ENCODE peak calls at places on chromosomes 5 and 9, in ten cellular contexts. K is cardiac muscle cell, U is H1, D is left ventricle myocardium inferior, J is foreskin keratinocyte, N is psoas muscle, Z is H9, Y is WERI-Rb-1, S is esophagus squamous epithelium, A is AG04450. P is an unnamed sample.

GRCh38 chr9:5389109-5389732 is 48.5 kb downstream of the PLGRKT start:
- DNase-seq in Y (no peak), D (no peak), S (no peak), Z (no peak), N (no peak), A (peak; percentile 54), K (peak; percentile 86), J (peak; percentile 90), U (no peak), P (peak; percentile 43)

GRCh38 chr5:75566710-75567309 is 44.4 kb upstream of the ANKDD1B start:
- DNase-seq in D (no peak), Z (no peak), S (no peak), A (peak; percentile 75), J (peak; percentile 86), U (no peak), Y (no peak), K (peak; percentile 95), N (no peak), P (peak; percentile 11)

GRCh38 chr5:148972958-148973357 is 89.9 kb downstream of the SH3TC2 start:
- DNase-seq in D (no peak), U (no peak), K (peak; percentile 71), Z (no peak), A (peak; percentile 53), Y (no peak), J (peak; percentile 89), N (peak; percentile 66), S (no peak), P (no peak)

GRCh38 chr9:123784513-123784912 is 145.4 kb downstream of the DENND1A start:
- DNase-seq in J (peak; percentile 19), D (no peak), K (peak; percentile 86), U (no peak), A (peak; percentile 68), S (no peak), N (no peak), Z (no peak), Y (no peak), P (no peak)

GRCh38 chr9:87285183-87285582 is 212.5 kb upstream of the DAPK1 start:
- DNase-seq in J (no peak), Y (no peak), S (no peak), N (no peak), A (no peak), U (no peak), D (no peak), Z (no peak), K (peak; percentile 72), P (no peak)

GRCh38 chr9:130284249-130284625 is 18.7 kb downstream of the HMCN2 start:
- DNase-seq in Y (no peak), U (no peak), D (no peak), S (no peak), K (no peak), Z (no peak), A (no peak), J (no peak), N (no peak), P (no peak)

GRCh38 chr5:65722575-65723424 is 795 bp downstream of the NLN start:
- DNase-seq in J (peak; percentile 60), N (no peak), U (peak; percentile 52), D (no peak), K (peak; percentile 79), Y (peak; percentile 12), A (no peak), S (no peak), Z (peak; percentile 55), P (no peak)

GRCh38 chr5:168023190-168023589 is 268.3 kb upstream of the WWC1 start:
- DNase-seq in N (no peak), J (no peak), A (no peak), K (no peak), D (peak; percentile 73), S (no peak), Z (no peak), Y (no peak), U (no peak), P (no peak)

GRCh38 chr5:73135429-73136276 is 15.3 kb downstream of the TMEM171 start:
- DNase-seq in U (no peak), Y (peak; percentile 54), D (no peak), N (no peak), A (peak; percentile 18), S (no peak), J (no peak), Z (peak; percentile 53), K (peak; percentile 48), P (peak; percentile 16)

GRCh38 chr9:101530076-101530711 is 3.5 kb upstream of the RNF20 start:
- DNase-seq in D (peak; percentile 41), A (peak; percentile 63), S (no peak), N (peak; percentile 60), Z (peak; percentile 81), Y (peak; percentile 81), U (peak; percentile 69), K (peak; percentile 82), J (peak; percentile 69), P (peak; percentile 81)

GRCh38 chr5:135986891-135987401 is 32.2 kb upstream of the LECT2 start:
- DNase-seq in Y (peak; percentile 37), S (no peak), N (no peak), D (no peak), A (no peak), Z (no peak), K (no peak), U (no peak), J (no peak), P (peak; percentile 42)

GRCh38 chr5:41707853-41708603 is 162.2 kb downstream of the OXCT1 start:
- DNase-seq in S (no peak), Y (peak; percentile 10), U (peak; percentile 59), J (peak; percentile 40), K (peak; percentile 75), A (peak; percentile 51), D (no peak), N (no peak), Z (peak; percentile 55), P (peak; percentile 48)

GRCh38 chr9:97768731-97769130 is 71.6 kb upstream of the XPA start:
- DNase-seq in N (no peak), D (no peak), J (peak; percentile 59), A (no peak), Y (no peak), U (no peak), Z (no peak), S (no peak), K (peak; percentile 24), P (no peak)

GRCh38 chr5:127878174-127878750 is 175.1 kb downstream of the CCDC192 start:
- DNase-seq in A (no peak), Z (peak; percentile 52), U (peak; percentile 67), D (peak; percentile 19), S (no peak), N (peak; percentile 35), K (peak; percentile 77), J (peak; percentile 52), Y (peak; percentile 81), P (peak; percentile 19)

GRCh38 chr9:96394832-96395496 is 11.5 kb upstream of the SLC35D2 start:
- DNase-seq in J (no peak), N (no peak), D (no peak), Y (no peak), U (no peak), Z (no peak), A (no peak), S (no peak), K (no peak), P (no peak)

GRCh38 chr5:54313311-54314270 is 3.2 kb upstream of the ARL15 start:
- DNase-seq in J (no peak), D (no peak), Z (no peak), S (no peak), K (no peak), U (no peak), Y (no peak), N (no peak), A (no peak), P (no peak)

GRCh38 chr5:54320256-54320655 is 9.9 kb upstream of the ARL15 start:
- DNase-seq in S (no peak), Z (no peak), J (no peak), U (no peak), A (no peak), Y (no peak), N (no peak), K (no peak), D (no peak), P (no peak)

GRCh38 chr5:54312499-54312898 is 2.1 kb upstream of the ARL15 start:
- DNase-seq in S (no peak), D (no peak), K (no peak), A (no peak), U (no peak), Z (no peak), J (no peak), N (no peak), Y (no peak), P (no peak)

GRCh38 chr5:54315736-54316135 is 5.4 kb upstream of the ARL15 start:
- DNase-seq in Y (no peak), D (no peak), Z (no peak), U (no peak), K (no peak), J (no peak), N (no peak), A (no peak), S (no peak), P (no peak)

GRCh38 chr5:54317511-54318260 is 7.3 kb upstream of the ARL15 start:
- DNase-seq in U (no peak), S (no peak), Z (no peak), K (no peak), D (no peak), J (no peak), N (no peak), Y (no peak), A (no peak), P (no peak)
- H3K27ac ChIP-seq in U (no peak overlapping the region), S (no peak overlapping the region), Z (no peak overlapping the region), K (no peak overlapping the region), D (no peak overlapping the region), J (no peak overlapping the region), N (no peak overlapping the region), Y (no peak overlapping the region), A (no peak overlapping the region), P (no peak overlapping the region)

DNA sequence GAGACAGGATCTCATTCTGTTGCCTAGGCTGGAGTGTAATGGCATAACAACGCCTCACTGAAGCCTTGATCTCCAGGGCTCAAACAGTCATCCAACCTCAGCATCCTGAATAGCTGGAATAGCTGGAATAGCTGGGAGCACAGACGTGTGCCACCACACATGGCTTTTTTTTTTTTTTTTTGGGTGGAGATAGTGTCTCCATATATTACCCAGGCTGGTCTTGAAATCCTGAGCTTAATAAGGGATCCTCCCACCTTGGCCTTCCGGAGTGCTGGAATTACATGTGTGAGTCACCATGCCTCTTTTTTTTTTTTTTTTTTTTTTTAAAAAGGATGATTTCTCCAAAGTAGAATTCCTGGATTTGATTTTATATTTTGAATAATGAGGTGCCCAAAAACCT is 60.7 kb downstream of the NSD1 start:
- DNase-seq in A (peak; percentile 66), Z (no peak), S (no peak), J (peak; percentile 92), D (no peak), U (no peak), N (no peak), K (peak; percentile 95), Y (no peak), P (no peak)
- H3K27ac ChIP-seq in A (peak overlapping the region; percentile 39), Z (no peak overlapping the region), S (no peak overlapping the region), J (no peak overlapping the region), D (peak overlapping the region; percentile 37), U (no peak overlapping the region), N (no peak overlapping the region), K (peak overlapping the region; percentile 40), Y (no peak overlapping the region), P (no peak overlapping the region)

GRCh38 chr9:92324451-92324850 is 699 bp downstream of the NOL8 start:
- DNase-seq in U (no peak), A (no peak), Z (no peak), K (no peak), N (no peak), J (no peak), S (no peak), Y (no peak), D (no peak), P (no peak)
- H3K27ac ChIP-seq in U (no peak overlapping the region), A (no peak overlapping the region), Z (no peak overlapping the region), K (peak overlapping the region; percentile 100), N (peak overlapping the region; percentile 98), J (peak overlapping the region; percentile 99), S (peak overlapping the region; percentile 98), Y (peak overlapping the region; percentile 99), D (peak overlapping the region; percentile 97), P (no peak overlapping the region)

GRCh38 chr5:180069589-180070247 is 1.8 kb downstream of the RNF130 start:
- DNase-seq in K (peak; percentile 20), A (no peak), N (no peak), Z (no peak), J (no peak), S (no peak), D (no peak), Y (peak; percentile 23), U (no peak), P (no peak)
- H3K27ac ChIP-seq in K (no peak overlapping the region), A (no peak overlapping the region), N (no peak overlapping the region), Z (no peak overlapping the region), J (no peak overlapping the region), S (peak overlapping the region; percentile 39), D (peak overlapping the region; percentile 99), Y (peak overlapping the region; percentile 97), U (no peak overlapping the region), P (no peak overlapping the region)